ENCODE peak calls at places on chromosomes 11 and 22, in four cellular contexts. G, N, J and F are unnamed samples. For H3K36me3 and H3K4me1, the result is how much of the 10 kb centered on the place peaks cover.

GRCh38 chr22:47623056-47623739 is 860.7 kb downstream of the TBC1D22A start:
- DNase-seq in G (no peak), N (peak), J (no peak), F (no peak)

GRCh38 chr22:49788492-49788891 is 39.2 kb downstream of the BRD1 start:
- DNase-seq in G (peak), N (peak), J (no peak), F (no peak)

GRCh38 chr11:31817054-31817620 is 6.0 kb upstream of the PAX6 start:
- DNase-seq in G (no peak), N (peak), J (no peak), F (no peak)

GRCh38 chr22:22168190-22168940 is 76.2 kb upstream of the VPREB1 start:
- DNase-seq in G (no peak), N (no peak), J (no peak), F (peak)

GRCh38 chr22:45629469-45630089 is 42.1 kb upstream of the ATXN10 start:
- DNase-seq in G (no peak), N (no peak), J (no peak), F (no peak)

GRCh38 chr22:26298605-26299310 is 129.5 kb downstream of the SEZ6L start:
- DNase-seq in G (no peak), N (no peak), J (no peak), F (no peak)

GRCh38 chr11:50214376-50214775 is 181.7 kb downstream of the OR4C45 start:
- DNase-seq in G (no peak), N (no peak), J (no peak), F (no peak)

GRCh38 chr22:38272373-38273134 is at the start of gene TMEM184B:
- DNase-seq in G (peak), N (peak), J (peak), F (peak)

GRCh38 chr11:31761636-31762035 is 49.5 kb downstream of the PAX6 start:
- DNase-seq in G (no peak), N (no peak), J (no peak), F (no peak)

GRCh38 chr22:44133161-44133560 is 47.6 kb upstream of the PARVG start:
- DNase-seq in G (no peak), N (peak), J (no peak), F (no peak)

GRCh38 chr11:116461789-116462188 is 311.0 kb downstream of the BUD13 start:
- DNase-seq in G (no peak), N (no peak), J (no peak), F (no peak)

GRCh38 chr11:106621479-106621878 is 396.8 kb downstream of the GUCY1A2 start:
- DNase-seq in G (no peak), N (no peak), J (no peak), F (no peak)

GRCh38 chr11:126282361-126282741 is 542 bp upstream of the TIRAP start:
- DNase-seq in G (peak), N (peak), J (peak), F (peak)

GRCh38 chr11:17613983-17614382 is 66.9 kb downstream of the OTOG start:
- DNase-seq in G (no peak), N (no peak), J (no peak), F (no peak)

GRCh38 chr22:46528121-46528610 is 9.3 kb downstream of the CELSR1 start:
- DNase-seq in G (no peak), N (no peak), J (no peak), F (no peak)

GRCh38 chr11:63768232-63769043 is at the start of gene ZFTA:
- DNase-seq in G (peak), N (peak), J (peak), F (peak)

GRCh38 chr11:110092577-110093406 is at the start of gene ZC3H12C:
- DNase-seq in G (peak), N (peak), J (peak), F (peak)

GRCh38 chr11:92776676-92777075 is 192.8 kb upstream of the MTNR1B start:
- DNase-seq in G (no peak), N (no peak), J (no peak), F (no peak)

GRCh38 chr22:45885171-45885840 is 91.7 kb downstream of the WNT7B start:
- DNase-seq in G (peak), N (peak), J (no peak), F (no peak)

GRCh38 chr11:76207642-76208378 is 1.5 kb upstream of the WNT11 start:
- DNase-seq in G (peak), N (peak), J (peak), F (peak)

GRCh38 chr11:6111635-6112034 is 4.2 kb downstream of the OR56B4 start:
- DNase-seq in G (no peak), N (no peak), J (no peak), F (no peak)

GRCh38 chr11:72629266-72629665 is 45.0 kb downstream of the PDE2A start:
- DNase-seq in G (peak), N (peak), J (no peak), F (no peak)

GRCh38 chr11:112179601-112180000 is 4.3 kb downstream of the BCO2 start:
- DNase-seq in G (no peak), N (no peak), J (no peak), F (peak)

GRCh38 chr11:69333906-69334305 is 40.0 kb downstream of the MYEOV start:
- DNase-seq in G (no peak), N (peak), J (no peak), F (no peak)

GRCh38 chr11:2382129-2382517 is 5.0 kb downstream of the CD81 start:
- DNase-seq in G (peak), N (peak), J (peak), F (no peak)

GRCh38 chr22:43186272-43187170 is at the start of gene TTLL12:
- DNase-seq in G (peak), N (peak), J (no peak), F (peak)

GRCh38 chr22:17303840-17304779 is 65.2 kb upstream of the CECR2 start:
- DNase-seq in G (no peak), N (no peak), J (no peak), F (no peak)

GRCh38 chr11:66950113-66950535 is 8.1 kb downstream of the PC start:
- DNase-seq in G (no peak), N (peak), J (peak), F (peak)

GRCh38 chr11:72081184-72081644 is 564 bp downstream of the LRRC51 start:
- DNase-seq in G (no peak), N (no peak), J (no peak), F (no peak)

GRCh38 chr22:44580176-44580575 is 82.1 kb upstream of the RTL6 start:
- DNase-seq in G (peak), N (peak), J (no peak), F (no peak)

GRCh38 chr22:22092974-22093373 is 110.4 kb upstream of the TOP3B start:
- DNase-seq in G (no peak), N (no peak), J (no peak), F (no peak)

GRCh38 chr11:44032304-44033085 is 15.3 kb upstream of the ACCSL start:
- DNase-seq in G (peak), N (no peak), J (peak), F (no peak)

GRCh38 chr11:41118521-41118920 is 340.9 kb downstream of the LRRC4C start:
- DNase-seq in G (no peak), N (no peak), J (no peak), F (no peak)

GRCh38 chr11:48169706-48170105 is 46.9 kb upstream of the OR4B1 start:
- DNase-seq in G (peak), N (no peak), J (no peak), F (no peak)

GRCh38 chr11:118629761-118630661 is 22.6 kb downstream of the PHLDB1 start:
- DNase-seq in G (no peak), N (no peak), J (no peak), F (peak)

GRCh38 chr22:17243524-17243923 is 24.3 kb upstream of the ADA2 start:
- DNase-seq in G (no peak), N (no peak), J (no peak), F (peak)

GRCh38 chr11:57641426-57641825 is 8.3 kb downstream of the YPEL4 start:
- DNase-seq in G (no peak), N (no peak), J (no peak), F (no peak)

GRCh38 chr11:57640068-57640800 is 9.5 kb downstream of the YPEL4 start:
- DNase-seq in G (no peak), N (no peak), J (no peak), F (no peak)

GRCh38 chr11:57638811-57639320 is 10.8 kb downstream of the YPEL4 start:
- DNase-seq in G (no peak), N (no peak), J (no peak), F (no peak)

GRCh38 chr11:57639321-57640067 is 10.2 kb downstream of the YPEL4 start:
- DNase-seq in G (no peak), N (no peak), J (no peak), F (no peak)

DNA sequence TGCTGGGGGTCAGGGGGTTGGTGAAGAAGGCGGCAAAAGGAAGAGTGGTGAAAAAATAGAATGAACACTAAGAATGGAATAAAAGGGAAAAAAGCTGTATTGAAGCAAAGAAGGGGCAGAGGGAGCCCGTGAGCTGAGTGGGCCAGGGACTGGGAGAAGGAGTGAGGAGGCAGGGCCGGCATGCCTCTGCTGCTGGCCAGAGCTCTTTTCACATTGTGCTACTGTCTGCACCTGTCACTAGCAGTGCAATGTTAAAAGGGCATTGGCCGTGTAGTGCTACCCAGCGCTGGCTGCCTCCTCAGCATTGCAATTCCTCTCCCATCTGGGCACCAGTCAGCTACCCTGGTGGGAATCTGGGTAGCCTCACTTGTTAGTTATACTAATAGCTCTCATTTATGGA is 8.7 kb downstream of the YPEL4 start:
- DNase-seq in G (no peak), N (peak), J (no peak), F (no peak)
- TF ChIP-seq POLR2A in G (no peak), N (no peak), J (no peak), F (no peak)

GRCh38 chr22:24059121-24059520 is 48.0 kb downstream of the CABIN1 start:
- DNase-seq in G (no peak), N (no peak), J (no peak), F (no peak)
- H3K36me3 ChIP-seq in G (half or more), N (under half), J (under half), F (under half)

GRCh38 chr11:65377777-65378176 is 4.7 kb downstream of the SLC25A45 start:
- DNase-seq in G (no peak), N (no peak), J (no peak), F (no peak)
- H3K4me1 ChIP-seq in G (under half), N (under half), J (under half), F (half or more)

GRCh38 chr11:32891657-32892354 is 805 bp upstream of the QSER1 start:
- DNase-seq in G (no peak), N (no peak), J (no peak), F (no peak)

GRCh38 chr11:32895471-32895870 is 2.9 kb downstream of the QSER1 start:
- DNase-seq in G (no peak), N (no peak), J (no peak), F (no peak)

GRCh38 chr11:32892355-32893090 is at the start of gene QSER1:
- DNase-seq in G (peak), N (peak), J (peak), F (peak)

GRCh38 chr11:32893091-32893946 is 708 bp downstream of the QSER1 start:
- DNase-seq in G (peak), N (peak), J (peak), F (peak)

GRCh38 chr11:32893947-32894827 is 1.6 kb downstream of the QSER1 start:
- DNase-seq in G (no peak), N (no peak), J (peak), F (peak)
- TF ChIP-seq POLR2A in G (peak), N (no peak), J (peak), F (peak)

GRCh38 chr11:121583825-121584224 is 131.1 kb upstream of the SORL1-AS1 start:
- DNase-seq in G (no peak), N (no peak), J (no peak), F (no peak)

GRCh38 chr11:121589946-121590537 is 137.3 kb upstream of the SORL1-AS1 start:
- DNase-seq in G (no peak), N (no peak), J (no peak), F (no peak)

GRCh38 chr11:121588747-121589146 is 136.0 kb upstream of the SORL1-AS1 start:
- DNase-seq in G (no peak), N (no peak), J (no peak), F (no peak)

GRCh38 chr11:121586727-121587126 is 134.0 kb upstream of the SORL1-AS1 start:
- DNase-seq in G (no peak), N (no peak), J (no peak), F (no peak)

DNA sequence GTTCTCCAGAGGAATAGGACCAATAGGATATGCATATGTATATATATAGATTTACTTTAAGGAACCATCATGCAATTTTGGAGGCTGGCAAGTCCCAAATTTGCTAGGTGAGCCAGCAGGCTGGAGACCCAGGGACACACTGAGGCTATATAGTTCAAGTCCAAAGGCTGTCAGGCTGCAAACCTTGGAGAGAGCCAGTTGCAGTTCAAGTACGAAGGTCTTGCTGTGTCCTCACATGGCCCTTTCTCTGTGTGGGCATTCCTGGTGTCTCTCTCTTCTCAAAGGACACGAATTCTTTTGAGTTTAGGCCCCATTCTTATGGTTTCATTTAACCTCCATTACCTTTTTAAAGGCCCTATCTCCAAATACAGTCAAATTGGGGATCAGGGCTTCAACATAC is 134.4 kb upstream of the SORL1-AS1 start:
- DNase-seq in G (no peak), N (no peak), J (no peak), F (no peak)
- H3K36me3 ChIP-seq in G (under half), N (under half), J (under half), F (under half)